ENCODE peak calls at places on chromosomes 6 and 20, in six cellular contexts. M is astrocyte of the spinal cord, X is uterus, H is upper lobe of right lung, T is AG04450, B is heart left ventricle. R is an unnamed sample.

GRCh38 chr20:40687384-40688128 is 1.5 kb downstream of the MAFB start:
- DNase-seq in M (no peak), X (peak), H (peak), T (no peak), B (peak), R (peak)

GRCh38 chr6:72724545-72724944 is 102.7 kb downstream of the KCNQ5 start:
- DNase-seq in M (peak), X (no peak), H (no peak), T (no peak), B (no peak), R (no peak)

GRCh38 chr6:75563032-75563431 is 38.6 kb upstream of the SENP6 start:
- DNase-seq in M (peak), X (no peak), H (no peak), T (no peak), B (no peak), R (peak)

GRCh38 chr6:30556964-30557682 is at the start of gene PRR3:
- DNase-seq in M (peak), X (peak), H (peak), T (peak), B (peak), R (peak)

GRCh38 chr20:17964073-17964472 is 4.5 kb downstream of the SNX5 start:
- DNase-seq in M (no peak), X (no peak), H (no peak), T (no peak), B (no peak), R (no peak)

GRCh38 chr6:135053433-135053832 is 1.2 kb downstream of the HBS1L start:
- DNase-seq in M (no peak), X (no peak), H (no peak), T (no peak), B (no peak), R (no peak)

GRCh38 chr6:135052939-135053338 is 1.7 kb downstream of the HBS1L start:
- DNase-seq in M (no peak), X (no peak), H (no peak), T (no peak), B (no peak), R (no peak)

GRCh38 chr6:35086636-35087360 is 54.3 kb downstream of the TCP11 start:
- DNase-seq in M (no peak), X (no peak), H (peak), T (no peak), B (no peak), R (no peak)

GRCh38 chr6:7045331-7045730 is 62.4 kb upstream of the RREB1 start:
- DNase-seq in M (no peak), X (no peak), H (no peak), T (no peak), B (no peak), R (no peak)

GRCh38 chr6:169966312-169967181 is 215.1 kb downstream of the ERMARD start:
- DNase-seq in M (no peak), X (no peak), H (no peak), T (no peak), B (peak), R (no peak)

GRCh38 chr20:33673411-33674293 is 576 bp downstream of the NECAB3 start:
- DNase-seq in M (no peak), X (peak), H (no peak), T (no peak), B (no peak), R (no peak)

GRCh38 chr6:123380257-123380656 is 256.5 kb downstream of the TRDN start:
- DNase-seq in M (peak), X (no peak), H (no peak), T (no peak), B (no peak), R (no peak)

GRCh38 chr20:46509523-46509922 is 3.8 kb downstream of the ZNF334 start:
- DNase-seq in M (no peak), X (no peak), H (no peak), T (no peak), B (no peak), R (no peak)

GRCh38 chr20:46507760-46508407 is 5.5 kb downstream of the ZNF334 start:
- DNase-seq in M (no peak), X (no peak), H (no peak), T (no peak), B (no peak), R (no peak)

DNA sequence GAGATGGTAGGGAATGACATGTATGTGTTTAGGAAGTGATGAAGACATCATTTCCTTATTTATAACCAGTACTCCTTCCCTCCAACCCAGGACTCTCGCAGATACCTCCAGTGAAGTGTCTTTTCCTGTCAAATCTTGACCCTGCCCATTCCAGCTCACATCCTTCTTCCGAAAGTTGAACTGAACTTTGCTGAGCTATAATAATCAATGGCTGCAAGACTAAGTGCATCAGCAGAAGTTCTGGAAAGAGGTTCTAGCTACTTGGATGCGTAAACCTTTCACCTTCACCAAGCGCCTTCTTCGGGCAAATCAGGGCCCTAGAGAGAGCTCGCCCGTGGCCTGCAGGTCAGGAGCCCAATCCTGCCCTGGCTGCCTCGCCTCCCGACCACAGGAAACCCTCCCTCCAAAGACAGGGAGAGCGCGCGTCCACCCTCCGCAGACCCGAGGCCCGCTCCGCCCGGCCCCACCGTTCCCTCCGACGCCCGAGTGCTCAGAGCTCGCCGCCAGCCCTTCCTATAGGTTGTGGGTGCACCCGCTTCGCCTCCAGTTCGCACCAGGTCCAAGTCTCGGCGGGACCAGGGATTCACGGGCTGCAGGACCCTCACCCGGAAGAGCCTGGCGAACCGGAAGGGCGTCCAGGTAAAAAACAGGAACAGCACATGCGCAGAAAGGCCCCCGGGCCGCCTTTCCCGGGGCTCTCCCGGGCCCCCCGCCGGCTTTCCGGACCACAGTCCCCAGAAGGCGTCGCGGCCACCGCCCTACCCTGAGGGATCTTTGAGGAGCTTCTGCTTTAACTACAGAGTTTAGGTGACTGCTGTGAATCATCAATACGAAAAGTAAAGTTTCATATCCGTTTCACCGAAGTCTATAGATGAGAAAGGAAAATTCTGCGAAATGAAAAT is at the start of gene ZNF334:
- DNase-seq in M (peak), X (peak), H (peak), T (no peak), B (peak), R (peak)
- H3K4me3 ChIP-seq in M (peak), X (peak), H (peak), T (peak), B (peak), R (peak)

DNA sequence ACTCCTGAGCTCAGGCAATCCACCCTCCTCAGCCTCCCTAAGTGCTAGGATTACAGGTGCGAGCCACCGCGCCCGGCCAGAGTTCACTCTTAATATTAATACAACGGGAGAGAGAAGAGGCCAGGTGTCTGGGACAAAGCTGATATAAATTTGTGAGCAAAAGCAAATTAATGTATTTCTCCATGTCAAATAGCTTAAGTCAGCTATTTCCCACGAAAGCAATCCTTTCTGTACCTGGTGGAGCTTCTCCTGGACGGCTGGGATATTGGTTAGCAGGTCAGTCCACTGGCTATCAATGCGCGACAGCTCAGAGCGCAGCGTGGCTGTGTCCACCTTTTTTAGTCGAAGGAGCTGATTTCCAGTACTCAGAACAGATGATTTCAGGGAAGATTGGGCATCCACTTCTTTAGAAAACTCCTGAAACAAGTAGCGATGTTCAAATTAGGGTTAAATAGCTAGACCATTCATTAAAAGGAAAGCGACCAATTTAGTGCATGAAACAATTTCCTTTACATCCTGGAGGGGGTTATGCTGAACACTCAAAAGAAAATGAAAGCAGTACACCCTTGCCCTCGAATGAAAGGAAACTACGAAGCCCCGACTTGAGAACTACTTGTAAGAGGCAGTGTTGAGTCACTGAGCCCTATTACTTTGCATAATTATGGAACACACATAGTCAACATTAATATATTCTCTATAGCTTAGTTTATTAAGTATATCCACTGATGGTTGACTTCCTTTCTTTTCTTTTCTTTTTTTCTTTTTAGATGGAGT is 403.4 kb downstream of the SYNE1 start:
- DNase-seq in M (no peak), X (no peak), H (no peak), T (no peak), B (no peak), R (no peak)
- TF ChIP-seq CTCF in M (no peak), X (no peak), H (no peak), T (no peak), B (no peak), R (no peak)

GRCh38 chr20:9161308-9161707 is 92.4 kb downstream of the PLCB4 start:
- DNase-seq in M (no peak), X (no peak), H (no peak), T (no peak), B (no peak), R (no peak)
- H3K4me3 ChIP-seq in M (no peak), X (no peak), H (no peak), T (no peak), B (no peak), R (no peak)

GRCh38 chr6:3455490-3456394 is 1.1 kb downstream of the SLC22A23 start:
- DNase-seq in M (no peak), X (peak), H (peak), T (no peak), B (peak), R (peak)
- TF ChIP-seq CTCF in M (no peak), X (no peak), H (peak), T (no peak), B (no peak), R (no peak)